ENCODE peak calls at places on chromosome X, in five cellular contexts. D, N, E, F and U are unnamed samples.

GRCh38 chrX:40105016-40105790 is 7.4 kb upstream of the BCOR start:
- DNase-seq in D (no peak), N (peak), E (no peak), F (peak), U (no peak)

GRCh38 chrX:81121513-81122363 is 80.0 kb downstream of the HMGN5 start:
- DNase-seq in D (peak), N (peak), E (peak), F (peak), U (peak)

GRCh38 chrX:2401201-2401589 is 99.6 kb downstream of the DHRSX start:
- DNase-seq in D (no peak), N (no peak), E (no peak), F (peak), U (no peak)

GRCh38 chrX:18994713-18995112 is 10.8 kb upstream of the PHKA2 start:
- DNase-seq in D (no peak), N (no peak), E (peak), F (peak), U (peak)

GRCh38 chrX:22141061-22141460 is 108.9 kb downstream of the PHEX start:
- DNase-seq in D (no peak), N (no peak), E (no peak), F (peak), U (no peak)

GRCh38 chrX:53263597-53264094 is 17.7 kb downstream of the IQSEC2 start:
- DNase-seq in D (no peak), N (no peak), E (peak), F (peak), U (peak)

GRCh38 chrX:29662101-29662500 is 553.3 kb upstream of the MAGEB2 start:
- DNase-seq in D (no peak), N (no peak), E (peak), F (peak), U (peak)

GRCh38 chrX:100994352-100995281 is 25.1 kb downstream of the ARL13A start:
- DNase-seq in D (no peak), N (no peak), E (peak), F (peak), U (no peak)

GRCh38 chrX:40310016-40310415 is 212.3 kb upstream of the BCOR start:
- DNase-seq in D (no peak), N (no peak), E (no peak), F (no peak), U (no peak)

GRCh38 chrX:17689971-17690409 is 47.3 kb upstream of the SCML1 start:
- DNase-seq in D (peak), N (peak), E (peak), F (peak), U (no peak)

GRCh38 chrX:8364369-8365141 is 100.1 kb upstream of the VCX3B start:
- DNase-seq in D (no peak), N (peak), E (no peak), F (no peak), U (no peak)

GRCh38 chrX:40105791-40106676 is 8.3 kb upstream of the BCOR start:
- DNase-seq in D (peak), N (peak), E (no peak), F (peak), U (no peak)

GRCh38 chrX:53290441-53291041 is 9.2 kb upstream of the IQSEC2 start:
- DNase-seq in D (no peak), N (no peak), E (no peak), F (no peak), U (no peak)

GRCh38 chrX:72060196-72060974 is 71.3 kb downstream of the RTL5 start:
- DNase-seq in D (no peak), N (peak), E (peak), F (no peak), U (no peak)

GRCh38 chrX:93791304-93791703 is 117.3 kb downstream of the FAM133A start:
- DNase-seq in D (no peak), N (no peak), E (no peak), F (no peak), U (no peak)

GRCh38 chrX:23338334-23338733 is 3.7 kb downstream of the PTCHD1 start:
- DNase-seq in D (no peak), N (no peak), E (no peak), F (no peak), U (no peak)

GRCh38 chrX:39616098-39616729 is 481.5 kb downstream of the BCOR start:
- DNase-seq in D (no peak), N (no peak), E (no peak), F (no peak), U (no peak)

GRCh38 chrX:136761410-136761809 is 19.3 kb downstream of the ARHGEF6 start:
- DNase-seq in D (no peak), N (no peak), E (no peak), F (no peak), U (no peak)

GRCh38 chrX:118231464-118231863 is 114.4 kb upstream of the WDR44 start:
- DNase-seq in D (no peak), N (no peak), E (peak), F (no peak), U (no peak)

GRCh38 chrX:72306851-72307645 is 1.3 kb upstream of the CITED1 start:
- DNase-seq in D (peak), N (peak), E (peak), F (peak), U (no peak)

GRCh38 chrX:85365370-85365995 is 14.0 kb downstream of the POF1B start:
- DNase-seq in D (no peak), N (peak), E (no peak), F (no peak), U (no peak)

GRCh38 chrX:80285131-80285773 is 135.0 kb upstream of the TENT5D start:
- DNase-seq in D (peak), N (peak), E (peak), F (peak), U (no peak)

GRCh38 chrX:112512509-112512908 is 167.2 kb downstream of the LHFPL1 start:
- DNase-seq in D (no peak), N (peak), E (peak), F (no peak), U (no peak)

GRCh38 chrX:138890491-138890890 is 179.0 kb upstream of the FGF13 start:
- DNase-seq in D (no peak), N (no peak), E (no peak), F (no peak), U (no peak)

GRCh38 chrX:38175140-38175539 is 45.5 kb downstream of the SRPX start:
- DNase-seq in D (peak), N (peak), E (peak), F (peak), U (peak)

GRCh38 chrX:19375546-19375945 is 31.8 kb downstream of the PDHA1 start:
- DNase-seq in D (no peak), N (no peak), E (no peak), F (no peak), U (no peak)

GRCh38 chrX:26328610-26329319 is 112.8 kb downstream of the MAGEB5 start:
- DNase-seq in D (no peak), N (no peak), E (no peak), F (no peak), U (no peak)
- H3K4me3 ChIP-seq in D (no peak), N (no peak), E (no peak), F (no peak), U (no peak)

DNA sequence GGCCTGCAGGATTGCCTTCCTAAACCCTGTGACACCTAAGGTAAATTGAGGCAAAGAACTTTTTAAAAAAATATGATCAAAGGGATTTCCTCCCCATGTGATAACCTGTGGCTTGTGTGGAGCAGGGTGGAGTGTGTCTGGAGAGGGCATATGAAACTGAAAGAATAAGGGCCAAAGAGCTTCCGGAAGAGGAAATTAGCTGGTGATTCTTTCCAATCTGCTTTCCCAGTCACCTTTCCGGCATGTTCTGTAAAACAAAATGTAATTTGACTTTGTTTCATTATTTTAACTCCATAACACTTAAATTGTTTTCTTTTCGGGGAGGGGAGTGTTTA is 620 bp downstream of the XIAP start:
- DNase-seq in D (peak), N (no peak), E (no peak), F (no peak), U (no peak)
- H3K9ac ChIP-seq in D (peak), N (peak), E (peak), F (peak), U (peak)

GRCh38 chrX:20432048-20432447 is 165.3 kb upstream of the RPS6KA3 start:
- DNase-seq in D (no peak), N (no peak), E (peak), F (no peak), U (no peak)

GRCh38 chrX:20431486-20431885 is 164.8 kb upstream of the RPS6KA3 start:
- DNase-seq in D (no peak), N (no peak), E (no peak), F (no peak), U (no peak)

GRCh38 chrX:20421697-20422096 is 155.0 kb upstream of the RPS6KA3 start:
- DNase-seq in D (no peak), N (no peak), E (no peak), F (no peak), U (no peak)

GRCh38 chrX:20432746-20433374 is 166.2 kb upstream of the RPS6KA3 start:
- DNase-seq in D (no peak), N (no peak), E (no peak), F (no peak), U (no peak)

GRCh38 chrX:20427173-20427770 is 160.6 kb upstream of the RPS6KA3 start:
- DNase-seq in D (no peak), N (no peak), E (no peak), F (no peak), U (no peak)
- H3K4me3 ChIP-seq in D (no peak), N (no peak), E (no peak), F (no peak), U (no peak)

GRCh38 chrX:47879447-47879846 is 42.7 kb downstream of the ZNF81 start:
- DNase-seq in D (no peak), N (no peak), E (no peak), F (no peak), U (no peak)
- H3K9ac ChIP-seq in D (no peak), N (no peak), E (no peak), F (no peak), U (no peak)